ENCODE peak calls at places on chromosomes 7 and 10, in five cellular contexts. Q, U, Z, D and I are unnamed samples.

GRCh38 chr7:2715341-2716231 is 27.6 kb downstream of the AMZ1 start:
- DNase-seq in Z (peak), Q (no peak), U (no peak), D (no peak), I (no peak)

GRCh38 chr7:73735526-73735905 is 3.1 kb downstream of the ABHD11 start:
- DNase-seq in U (no peak), D (no peak), Z (no peak), Q (no peak), I (no peak)

GRCh38 chr10:12353399-12354027 is 4.2 kb downstream of the CAMK1D start:
- DNase-seq in D (no peak), Q (no peak), Z (no peak), U (no peak), I (no peak)

GRCh38 chr7:104980969-104981670 is 32.9 kb upstream of the KMT2E start:
- DNase-seq in Z (no peak), U (peak), Q (peak), D (peak), I (peak)

GRCh38 chr10:114631678-114632417 is 26.2 kb downstream of the ABLIM1 start:
- DNase-seq in U (peak), Z (peak), Q (peak), D (no peak), I (no peak)

GRCh38 chr10:75009426-75009825 is 102.0 kb upstream of the SAMD8 start:
- DNase-seq in Z (no peak), D (no peak), U (no peak), Q (no peak), I (no peak)

GRCh38 chr10:70969188-70969587 is 80.8 kb upstream of the PCBD1 start:
- DNase-seq in D (no peak), U (no peak), Z (no peak), Q (no peak), I (no peak)

GRCh38 chr7:47488205-47488968 is 93.5 kb downstream of the TNS3 start:
- DNase-seq in Z (no peak), U (no peak), Q (no peak), D (no peak), I (no peak)

GRCh38 chr7:13099197-13099795 is 411.9 kb downstream of the ARL4A start:
- DNase-seq in D (no peak), Q (peak), U (no peak), Z (no peak), I (no peak)

GRCh38 chr10:21993360-21994001 is 10.0 kb downstream of the DNAJC1 start:
- DNase-seq in U (no peak), Q (peak), D (no peak), Z (no peak), I (no peak)

GRCh38 chr10:794382-794956 is 105.0 kb upstream of the DIP2C start:
- DNase-seq in Q (peak), D (no peak), Z (no peak), U (no peak), I (no peak)

GRCh38 chr7:123260428-123260960 is 60.7 kb upstream of the SLC13A1 start:
- DNase-seq in Q (no peak), Z (no peak), D (no peak), U (no peak), I (no peak)

GRCh38 chr10:32171213-32171612 is 115.0 kb upstream of the KIF5B start:
- DNase-seq in Q (no peak), Z (no peak), U (no peak), D (no peak), I (no peak)

GRCh38 chr10:94546058-94546595 is 539 bp downstream of the HELLS start:
- DNase-seq in U (no peak), Q (peak), D (peak), Z (no peak), I (no peak)

GRCh38 chr7:37921340-37921805 is 933 bp downstream of the EPDR1 start:
- DNase-seq in U (peak), Q (peak), D (peak), Z (peak), I (no peak)

GRCh38 chr7:139613971-139614411 is 90.5 kb downstream of the CLEC2L start:
- DNase-seq in U (no peak), D (no peak), Z (no peak), Q (no peak), I (peak)

GRCh38 chr7:66277492-66277891 is 72.4 kb downstream of the TPST1 start:
- DNase-seq in Q (no peak), U (no peak), Z (no peak), D (no peak), I (no peak)

GRCh38 chr7:140134039-140134438 is 42.7 kb downstream of the KDM7A start:
- DNase-seq in Z (no peak), D (no peak), Q (no peak), U (no peak), I (no peak)